ENCODE peak calls at places on chromosomes 4 and X, in nine cellular contexts. D, E, W, M, K, O, Q, F and J are unnamed samples.
A peak's percentile ranks its signal among the peaks of the same experiment; 100 is the strongest.

GRCh38 chr4:70471897-70472296 is at the start of gene MUC7:
- DNase-seq in D (no peak), E (no peak), W (no peak), M (no peak), K (no peak), O (no peak), Q (no peak), F (no peak), J (no peak)

GRCh38 chr4:144288011-144288903 is 147.7 kb upstream of the GYPA start:
- DNase-seq in D (no peak), E (peak; percentile 2), W (no peak), M (no peak), K (peak; percentile 5), O (no peak), Q (no peak), F (no peak), J (no peak)

GRCh38 chrX:43175428-43175827 is 397.5 kb upstream of the PPP1R2C start:
- DNase-seq in D (no peak), E (no peak), W (no peak), M (no peak), K (no peak), O (no peak), Q (no peak), F (no peak), J (no peak)

GRCh38 chr4:70880739-70881138 is 21.4 kb upstream of the MOB1B start:
- DNase-seq in D (no peak), E (no peak), W (no peak), M (no peak), K (no peak), O (no peak), Q (no peak), F (no peak), J (no peak)

GRCh38 chr4:128565565-128566186 is 243.8 kb upstream of the JADE1 start:
- DNase-seq in D (peak; percentile 43), E (peak; percentile 53), W (no peak), M (peak; percentile 36), K (no peak), O (peak; percentile 40), Q (no peak), F (peak; percentile 72), J (peak; percentile 42)

GRCh38 chr4:182643801-182644311 is 273.3 kb downstream of the DCTD start:
- DNase-seq in D (no peak), E (peak; percentile 91), W (no peak), M (no peak), K (no peak), O (peak; percentile 85), Q (no peak), F (no peak), J (peak; percentile 74)

GRCh38 chr4:119525771-119526712 is 102.6 kb downstream of the PDE5A start:
- DNase-seq in D (no peak), E (peak; percentile 13), W (no peak), M (no peak), K (no peak), O (peak; percentile 69), Q (no peak), F (no peak), J (no peak)

GRCh38 chr4:77432702-77433101 is 172.9 kb upstream of the CXCL13 start:
- DNase-seq in D (no peak), E (no peak), W (no peak), M (no peak), K (no peak), O (peak; percentile 3), Q (no peak), F (peak; percentile 47), J (no peak)

GRCh38 chr4:73704314-73705055 is 35.9 kb upstream of the CXCL8 start:
- DNase-seq in D (peak; percentile 10), E (peak; percentile 94), W (no peak), M (no peak), K (no peak), O (peak; percentile 99), Q (no peak), F (no peak), J (peak; percentile 96)

GRCh38 chr4:117334451-117335188 is 249.2 kb upstream of the TRAM1L1 start:
- DNase-seq in D (no peak), E (no peak), W (no peak), M (no peak), K (no peak), O (no peak), Q (no peak), F (peak; percentile 73), J (no peak)

GRCh38 chr4:1209821-1210220 is 37.4 kb upstream of the SPON2 start:
- DNase-seq in D (no peak), E (peak; percentile 59), W (no peak), M (no peak), K (no peak), O (peak; percentile 82), Q (no peak), F (no peak), J (peak; percentile 26)

GRCh38 chr4:54127660-54128059 is 27.7 kb downstream of the GSX2 start:
- DNase-seq in D (no peak), E (no peak), W (no peak), M (no peak), K (no peak), O (no peak), Q (no peak), F (no peak), J (no peak)

GRCh38 chr4:146335763-146336412 is 121.5 kb downstream of the REELD1 start:
- DNase-seq in D (no peak), E (peak; percentile 42), W (no peak), M (no peak), K (no peak), O (peak; percentile 39), Q (no peak), F (no peak), J (no peak)

GRCh38 chr4:123640271-123640670 is 243.7 kb downstream of the SPRY1 start:
- DNase-seq in D (no peak), E (no peak), W (no peak), M (no peak), K (no peak), O (peak; percentile 62), Q (no peak), F (peak; percentile 20), J (no peak)

GRCh38 chr4:17189322-17189721 is 290.9 kb upstream of the LDB2 start:
- DNase-seq in D (no peak), E (peak; percentile 34), W (no peak), M (no peak), K (no peak), O (peak; percentile 79), Q (no peak), F (no peak), J (peak; percentile 2)

GRCh38 chr4:110631582-110632505 is 9.0 kb upstream of the PITX2 start:
- DNase-seq in D (peak; percentile 71), E (peak; percentile 96), W (no peak), M (peak; percentile 68), K (peak; percentile 33), O (peak; percentile 84), Q (no peak), F (peak; percentile 32), J (peak; percentile 78)

GRCh38 chrX:264634-265455 is 16.3 kb upstream of the PLCXD1 start:
- DNase-seq in D (no peak), E (no peak), W (no peak), M (no peak), K (no peak), O (no peak), Q (no peak), F (no peak), J (no peak)

GRCh38 chr4:156584100-156584499 is 387.5 kb downstream of the PDGFC start:
- DNase-seq in D (no peak), E (no peak), W (no peak), M (no peak), K (no peak), O (peak; percentile 35), Q (no peak), F (no peak), J (no peak)

GRCh38 chrX:1170243-1170642 is 42.2 kb downstream of the CRLF2 start:
- DNase-seq in D (no peak), E (no peak), W (no peak), M (no peak), K (no peak), O (no peak), Q (no peak), F (no peak), J (peak; percentile 41)

GRCh38 chrX:29066516-29066915 is 479.3 kb downstream of the IL1RAPL1 start:
- DNase-seq in D (no peak), E (no peak), W (no peak), M (no peak), K (no peak), O (no peak), Q (no peak), F (no peak), J (no peak)

GRCh38 chrX:68731254-68731653 is 83.8 kb downstream of the STARD8 start:
- DNase-seq in D (no peak), E (no peak), W (no peak), M (no peak), K (no peak), O (no peak), Q (no peak), F (no peak), J (peak; percentile 16)

GRCh38 chr4:46993075-46994006 is at the start of gene GABRA4:
- DNase-seq in D (no peak), E (peak; percentile 39), W (no peak), M (peak; percentile 5), K (no peak), O (no peak), Q (no peak), F (no peak), J (no peak)

GRCh38 chrX:96707829-96708228 is 23.2 kb downstream of the DIAPH2 start:
- DNase-seq in D (no peak), E (no peak), W (no peak), M (no peak), K (no peak), O (peak; percentile 21), Q (no peak), F (no peak), J (no peak)

GRCh38 chrX:107273795-107274194 is 67.4 kb downstream of the DNAAF6 start:
- DNase-seq in D (no peak), E (no peak), W (no peak), M (no peak), K (no peak), O (no peak), Q (no peak), F (no peak), J (no peak)

GRCh38 chr4:90438540-90438939 is 311.3 kb downstream of the CCSER1 start:
- DNase-seq in D (no peak), E (no peak), W (no peak), M (no peak), K (no peak), O (no peak), Q (no peak), F (no peak), J (no peak)

GRCh38 chr4:139522457-139522856 is 33.6 kb downstream of the SETD7 start:
- DNase-seq in D (no peak), E (no peak), W (no peak), M (no peak), K (no peak), O (no peak), Q (no peak), F (no peak), J (no peak)

GRCh38 chr4:183256756-183257385 is 63.2 kb downstream of the CLDN22 start:
- DNase-seq in D (peak; percentile 21), E (peak; percentile 77), W (peak; percentile 15), M (peak; percentile 39), K (no peak), O (peak; percentile 63), Q (peak; percentile 14), F (peak; percentile 34), J (peak; percentile 71)

GRCh38 chr4:6908397-6909112 is 1.1 kb upstream of the TBC1D14 start:
- DNase-seq in D (no peak), E (no peak), W (no peak), M (no peak), K (no peak), O (no peak), Q (no peak), F (no peak), J (peak; percentile 78)

GRCh38 chr4:153023692-153024394 is 87.7 kb downstream of the FHDC1 start:
- DNase-seq in D (no peak), E (no peak), W (no peak), M (no peak), K (no peak), O (no peak), Q (no peak), F (no peak), J (no peak)

GRCh38 chrX:19544693-19545305 is 29.5 kb upstream of the MAP3K15 start:
- DNase-seq in D (peak; percentile 60), E (peak; percentile 75), W (peak; percentile 5), M (peak; percentile 53), K (no peak), O (peak; percentile 61), Q (peak; percentile 34), F (peak; percentile 55), J (peak; percentile 78)

GRCh38 chrX:47169726-47170515 is 23.7 kb upstream of the UBA1 start:
- DNase-seq in D (no peak), E (peak; percentile 70), W (no peak), M (no peak), K (no peak), O (peak; percentile 11), Q (no peak), F (no peak), J (peak; percentile 36)